ENCODE peak calls at places on chromosomes 7 and 10, in six cellular contexts. A, M, Q, K, Z and C are unnamed samples. For H3K9me3 and H3K36me3, the result is how much of the 10 kb centered on the place peaks cover.

GRCh38 chr10:24393206-24393605 is 184.3 kb downstream of the KIAA1217 start:
- DNase-seq in A (no peak), M (no peak), Q (no peak), K (no peak), Z (no peak), C (no peak)

GRCh38 chr10:129191848-129192247 is 275.2 kb upstream of the MGMT start:
- DNase-seq in A (peak), M (peak), Q (no peak), K (no peak), Z (no peak), C (peak)

GRCh38 chr7:140165422-140165821 is 11.4 kb downstream of the KDM7A start:
- DNase-seq in A (no peak), M (no peak), Q (peak), K (peak), Z (peak), C (no peak)

GRCh38 chr7:74019149-74019548 is 8.8 kb upstream of the ELN start:
- DNase-seq in A (no peak), M (no peak), Q (no peak), K (no peak), Z (no peak), C (no peak)

GRCh38 chr7:41816111-41816510 is 113.2 kb upstream of the INHBA start:
- DNase-seq in A (no peak), M (no peak), Q (no peak), K (no peak), Z (no peak), C (no peak)

GRCh38 chr10:10901906-10902305 is 115.8 kb upstream of the CELF2 start:
- DNase-seq in A (no peak), M (no peak), Q (no peak), K (no peak), Z (no peak), C (no peak)

GRCh38 chr7:133477786-133478185 is 224.9 kb downstream of the EXOC4 start:
- DNase-seq in A (no peak), M (no peak), Q (no peak), K (no peak), Z (no peak), C (no peak)

GRCh38 chr7:107628461-107629064 is 32.1 kb upstream of the SLC26A4 start:
- DNase-seq in A (no peak), M (no peak), Q (no peak), K (no peak), Z (no peak), C (no peak)

GRCh38 chr7:23332193-23332592 is 33.1 kb downstream of the MALSU1 start:
- DNase-seq in A (no peak), M (no peak), Q (no peak), K (peak), Z (no peak), C (no peak)

GRCh38 chr7:116772423-116772852 is 89.9 kb upstream of the CAPZA2 start:
- DNase-seq in A (no peak), M (no peak), Q (peak), K (peak), Z (peak), C (no peak)

GRCh38 chr7:101302641-101303101 is 18.9 kb downstream of the IFT22 start:
- DNase-seq in A (no peak), M (no peak), Q (no peak), K (no peak), Z (no peak), C (no peak)

GRCh38 chr7:10083766-10084165 is 889.9 kb upstream of the PHF14 start:
- DNase-seq in A (no peak), M (no peak), Q (no peak), K (no peak), Z (no peak), C (no peak)

GRCh38 chr7:84058311-84059076 is 136.1 kb downstream of the SEMA3A start:
- DNase-seq in A (no peak), M (no peak), Q (peak), K (peak), Z (no peak), C (no peak)

GRCh38 chr10:99329891-99330674 is 927 bp downstream of the CNNM1 start:
- DNase-seq in A (no peak), M (no peak), Q (peak), K (peak), Z (no peak), C (no peak)

GRCh38 chr7:4210821-4211220 is 471.3 kb upstream of the FOXK1 start:
- DNase-seq in A (no peak), M (no peak), Q (no peak), K (no peak), Z (no peak), C (peak)
- H3K9me3 ChIP-seq in A (under half), M (under half), Q (under half), K (under half), Z (under half), C (under half)

GRCh38 chr7:44765579-44766415 is 17.1 kb downstream of the ZMIZ2 start:
- DNase-seq in A (no peak), M (no peak), Q (no peak), K (no peak), Z (no peak), C (no peak)

GRCh38 chr7:44762726-44763522 is 14.3 kb downstream of the ZMIZ2 start:
- DNase-seq in A (no peak), M (no peak), Q (no peak), K (no peak), Z (no peak), C (no peak)

GRCh38 chr7:44766416-44766801 is 17.8 kb downstream of the ZMIZ2 start:
- DNase-seq in A (no peak), M (no peak), Q (no peak), K (no peak), Z (no peak), C (no peak)

GRCh38 chr7:44764081-44764480 is 15.4 kb downstream of the ZMIZ2 start:
- DNase-seq in A (no peak), M (no peak), Q (no peak), K (no peak), Z (no peak), C (no peak)

DNA sequence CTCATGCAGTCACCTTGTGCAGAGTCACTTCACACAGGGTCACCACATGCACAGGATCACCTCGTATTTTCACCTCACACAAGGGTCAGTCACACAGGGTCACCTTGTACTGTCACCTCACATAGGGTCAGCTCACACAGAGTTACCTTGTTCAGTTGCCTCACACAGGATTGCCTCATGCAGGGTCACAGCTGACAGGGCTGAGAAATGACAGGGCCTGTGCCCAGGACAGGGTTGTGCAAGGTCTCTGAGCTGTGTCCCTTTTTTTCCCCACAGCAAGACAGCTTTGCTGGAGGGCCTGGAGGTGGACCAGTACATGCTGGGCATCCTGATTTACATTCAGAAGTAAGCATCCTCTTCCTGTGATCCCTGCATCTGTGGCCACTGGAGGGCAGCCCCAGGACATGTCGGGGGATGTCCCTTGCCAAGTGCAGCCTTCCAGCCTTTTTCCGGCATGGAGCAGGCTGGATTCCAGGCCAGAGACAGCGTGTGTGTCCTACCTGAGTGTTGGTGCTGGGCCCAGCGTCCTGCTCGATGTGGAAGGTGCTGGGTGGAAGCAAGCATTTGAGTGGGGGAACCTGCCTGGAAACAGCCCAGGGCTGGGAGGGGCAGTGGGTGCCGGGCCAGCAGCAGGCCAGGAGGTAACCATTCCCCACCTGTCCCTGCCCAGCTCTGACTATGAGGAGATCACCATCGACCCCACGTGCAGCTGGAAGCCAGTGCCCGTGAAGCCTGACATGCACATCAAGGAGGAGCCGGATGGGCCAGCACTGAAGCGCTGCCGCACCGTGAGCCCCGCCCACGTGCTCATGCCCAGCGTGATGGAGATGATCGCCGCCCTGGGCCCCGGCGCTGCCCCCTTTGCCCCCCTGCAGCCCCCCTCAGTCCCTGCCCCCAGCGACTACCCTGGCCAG is 16.3 kb downstream of the ZMIZ2 start:
- DNase-seq in A (no peak), M (no peak), Q (no peak), K (no peak), Z (no peak), C (no peak)
- TF ChIP-seq CTCF in A (no peak), M (no peak), Q (peak), K (peak), Z (no peak), C (no peak)

GRCh38 chr7:95590387-95591248 is 5.7 kb downstream of the PDK4 start:
- DNase-seq in A (no peak), M (no peak), Q (no peak), K (no peak), Z (no peak), C (no peak)
- H3K36me3 ChIP-seq in A (half or more), M (under half), Q (under half), K (under half), Z (under half), C (half or more)

DNA sequence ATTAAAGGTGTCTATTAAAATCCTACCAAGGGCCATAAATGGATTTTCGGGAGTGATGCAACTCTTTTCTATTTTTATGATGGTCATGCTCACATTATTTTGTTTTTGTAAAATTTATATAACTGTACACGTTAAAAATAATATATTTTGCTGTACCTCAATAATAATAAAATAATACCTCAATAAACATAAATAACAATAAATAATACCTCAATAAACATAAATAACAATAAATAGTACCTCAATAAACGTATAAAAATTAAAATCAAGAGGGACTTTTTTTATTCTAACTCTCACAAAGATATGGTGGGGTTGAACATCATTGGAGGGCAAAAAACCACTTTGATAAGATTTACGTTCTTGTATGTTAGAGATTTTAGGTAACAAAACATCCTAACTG is 1189.6 kb upstream of the CELF2 start:
- DNase-seq in A (no peak), M (no peak), Q (no peak), K (no peak), Z (no peak), C (no peak)
- H3K9me3 ChIP-seq in A (under half), M (under half), Q (under half), K (under half), Z (under half), C (under half)

DNA sequence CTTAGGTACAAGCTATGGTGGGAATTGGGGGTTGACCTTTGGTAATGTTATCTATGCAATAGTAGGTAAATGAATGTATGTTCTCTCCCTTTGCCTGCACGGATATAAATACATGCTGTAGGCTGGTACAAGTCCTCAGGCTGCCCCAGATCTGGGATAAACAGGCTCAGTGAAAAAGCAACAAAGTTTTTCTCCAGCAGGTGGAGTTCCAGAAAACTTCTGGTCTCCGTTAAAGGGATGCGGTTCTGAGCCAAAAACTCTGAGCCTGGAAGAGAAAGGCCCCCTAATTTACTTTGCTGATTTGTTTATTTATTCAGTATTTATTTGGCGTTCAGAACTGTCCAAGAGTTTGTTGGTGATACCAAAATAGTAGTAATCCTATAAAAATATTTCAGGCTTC is 204.7 kb downstream of the ADRA2A start:
- DNase-seq in A (no peak), M (no peak), Q (peak), K (no peak), Z (no peak), C (no peak)
- TF ChIP-seq CTCF in A (peak), M (peak), Q (peak), K (no peak), Z (peak), C (no peak)

GRCh38 chr7:5665106-5666025 is 116.1 kb downstream of the RNF216 start:
- DNase-seq in A (peak), M (peak), Q (peak), K (peak), Z (peak), C (peak)
- H3K36me3 ChIP-seq in A (under half), M (under half), Q (under half), K (under half), Z (under half), C (under half)

GRCh38 chr10:123863721-123864432 is 27.7 kb downstream of the CPXM2 start:
- DNase-seq in A (no peak), M (no peak), Q (no peak), K (no peak), Z (no peak), C (no peak)
- H3K9me3 ChIP-seq in A (under half), M (under half), Q (under half), K (under half), Z (under half), C (under half)

DNA sequence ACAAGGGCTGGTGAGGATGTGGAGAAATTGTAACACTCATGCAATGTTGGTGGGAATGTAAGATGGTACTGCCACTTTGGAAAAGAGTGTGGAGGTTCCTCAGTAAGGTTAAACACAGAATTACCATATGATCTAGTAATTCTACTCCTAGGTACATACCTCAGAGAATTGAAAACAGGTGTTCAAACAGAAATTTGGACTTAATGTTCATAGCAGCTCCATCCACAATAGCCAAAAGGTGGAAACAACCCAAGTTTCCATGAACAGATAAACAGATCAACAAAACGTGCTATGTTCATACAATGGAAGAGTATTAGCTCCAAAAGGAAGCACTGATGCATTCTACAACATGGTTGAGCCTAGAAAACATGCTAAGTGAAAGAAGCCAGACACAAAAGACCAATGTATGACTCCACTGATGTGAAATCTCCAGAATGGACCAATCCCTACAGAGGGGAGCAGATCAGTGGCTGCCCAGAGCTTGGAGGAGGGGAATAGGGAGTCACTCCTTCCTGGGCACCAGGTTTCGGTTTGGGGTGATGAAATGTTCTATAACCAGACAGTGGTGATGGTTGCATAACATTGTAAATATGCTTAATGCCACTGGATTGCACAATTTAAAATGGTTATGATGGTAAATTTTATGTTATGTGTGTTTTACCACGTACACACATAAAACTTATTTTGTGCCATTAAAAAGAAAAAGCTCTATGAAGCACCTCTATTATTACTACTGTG is 5.7 kb upstream of the WDR86 start:
- DNase-seq in A (no peak), M (no peak), Q (no peak), K (peak), Z (no peak), C (no peak)
- TF ChIP-seq CTCF in A (no peak), M (no peak), Q (no peak), K (no peak), Z (no peak), C (no peak)